ENCODE peak calls at places on chromosomes 6 and 20, in seven cellular contexts. J is tibial nerve, M is endothelial cell of umbilical vein, Z is adrenal gland, G is uterus, U is upper lobe of left lung, Q is suprapubic skin. B is an unnamed sample.

GRCh38 chr6:65671922-65672321 is 35.1 kb downstream of the EYS start:
- DNase-seq in J (no peak), M (no peak), Z (no peak), G (no peak), U (no peak), Q (no peak), B (no peak)

GRCh38 chr20:34262488-34263288 is 21.5 kb downstream of the ASIP start:
- DNase-seq in J (no peak), M (no peak), Z (peak; percentile 80), G (peak; percentile 43), U (no peak), Q (no peak), B (no peak)

GRCh38 chr6:121791396-121792315 is 356.2 kb downstream of the GJA1 start:
- DNase-seq in J (no peak), M (no peak), Z (no peak), G (no peak), U (no peak), Q (no peak), B (no peak)

GRCh38 chr6:40325791-40326190 is 261.4 kb downstream of the LRFN2 start:
- DNase-seq in J (no peak), M (no peak), Z (no peak), G (no peak), U (no peak), Q (no peak), B (no peak)

GRCh38 chr6:27479319-27480182 is 6.6 kb upstream of the ZNF184 start:
- DNase-seq in J (peak; percentile 66), M (peak; percentile 94), Z (peak; percentile 74), G (peak; percentile 89), U (peak; percentile 71), Q (peak; percentile 88), B (peak; percentile 89)

GRCh38 chr6:36985384-36985962 is 523 bp downstream of the MTCH1 start:
- DNase-seq in J (no peak), M (no peak), Z (peak; percentile 30), G (no peak), U (no peak), Q (peak; percentile 72), B (no peak)

GRCh38 chr6:137013031-137013430 is 31.7 kb downstream of the IL20RA start:
- DNase-seq in J (no peak), M (no peak), Z (no peak), G (no peak), U (no peak), Q (no peak), B (no peak)

GRCh38 chr20:31260326-31260932 is 3.0 kb downstream of the DEFB115 start:
- DNase-seq in J (no peak), M (no peak), Z (peak; percentile 9), G (no peak), U (no peak), Q (no peak), B (no peak)

GRCh38 chr6:77124604-77125003 is 338.7 kb downstream of the HTR1B start:
- DNase-seq in J (no peak), M (no peak), Z (no peak), G (no peak), U (no peak), Q (no peak), B (no peak)

GRCh38 chr6:15495375-15495901 is 167.4 kb downstream of the DTNBP1 start:
- DNase-seq in J (no peak), M (no peak), Z (no peak), G (no peak), U (no peak), Q (peak; percentile 73), B (no peak)

GRCh38 chr6:52976591-52977035 is 18.5 kb downstream of the GSTA4 start:
- DNase-seq in J (no peak), M (no peak), Z (peak; percentile 74), G (no peak), U (no peak), Q (no peak), B (no peak)

GRCh38 chr20:1377984-1378742 is 14.7 kb downstream of the FKBP1A start:
- DNase-seq in J (no peak), M (peak; percentile 72), Z (no peak), G (no peak), U (no peak), Q (no peak), B (no peak)

GRCh38 chr20:10581823-10582222 is 92.0 kb downstream of the JAG1 start:
- DNase-seq in J (no peak), M (no peak), Z (no peak), G (no peak), U (no peak), Q (no peak), B (no peak)

DNA sequence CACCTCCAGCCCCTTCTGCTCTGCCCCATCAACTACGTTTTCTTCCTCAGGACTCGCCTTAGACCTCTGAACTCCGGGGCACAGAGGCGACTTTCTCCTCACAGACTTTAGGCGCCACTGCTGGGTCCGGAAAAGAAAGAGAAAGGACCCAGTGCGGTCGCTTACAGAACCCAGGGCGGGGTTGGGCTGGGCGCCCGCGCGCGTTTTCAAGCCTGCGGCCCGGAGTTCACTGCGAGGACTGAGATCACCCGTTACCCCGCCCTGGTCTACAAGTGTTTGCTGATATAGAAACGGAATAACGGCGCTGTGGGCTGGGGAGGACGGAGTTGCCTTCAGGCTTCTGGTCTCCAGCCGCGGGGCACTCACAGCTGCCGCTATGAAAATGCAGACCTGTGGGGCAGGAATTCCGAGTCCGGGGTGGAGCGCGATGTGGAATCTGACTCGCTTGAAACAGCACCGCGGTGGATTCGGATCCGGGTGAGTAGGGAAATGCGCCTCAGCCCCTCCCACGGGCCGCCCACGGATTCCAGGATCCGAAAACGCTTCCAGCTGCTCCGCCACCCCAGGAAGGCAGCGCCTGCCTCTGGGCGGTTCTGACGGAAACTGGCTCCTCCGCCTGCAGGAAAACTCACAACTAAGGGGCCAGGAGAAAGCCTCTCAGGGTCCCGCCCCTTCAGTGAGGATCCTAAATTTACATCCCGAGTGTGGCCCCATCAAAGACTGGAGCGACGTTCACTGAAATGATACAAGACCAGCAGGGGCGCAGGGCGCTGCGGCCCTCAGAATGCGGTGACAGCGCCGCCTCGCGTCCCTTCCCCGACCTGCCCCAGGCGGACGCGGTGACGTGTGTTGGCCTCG is 29.4 kb downstream of the HLA-F start:
- DNase-seq in J (peak; percentile 84), M (peak; percentile 92), Z (peak; percentile 93), G (peak; percentile 90), U (peak; percentile 98), Q (peak; percentile 93), B (peak; percentile 98)
- TF ChIP-seq POLR2A in J (peak; percentile 24), M (peak; percentile 47), Z (no peak), G (peak; percentile 64), U (peak; percentile 39), Q (no peak), B (peak; percentile 66)

DNA sequence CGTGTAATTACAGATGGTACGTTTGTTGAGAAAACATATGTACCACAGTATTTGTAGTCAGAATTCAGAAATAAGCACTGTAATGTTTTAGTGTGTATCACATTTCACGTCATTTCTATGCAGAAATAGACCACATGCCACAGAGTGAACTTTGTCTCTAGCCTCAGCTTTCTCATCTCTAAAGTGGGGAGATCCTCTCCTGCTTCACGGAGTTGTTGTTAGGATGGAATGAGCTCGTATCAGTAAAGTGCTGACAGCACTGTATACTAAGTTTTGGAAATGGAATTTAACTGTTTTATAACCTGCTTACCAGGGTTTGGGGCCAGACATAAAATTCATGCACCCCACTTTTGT is 34.2 kb upstream of the PXDC1 start:
- DNase-seq in J (no peak), M (no peak), Z (no peak), G (no peak), U (no peak), Q (no peak), B (no peak)
- H3K27ac ChIP-seq in J (no peak overlapping the region), M (no peak overlapping the region), Z (no peak overlapping the region), G (no peak overlapping the region), U (no peak overlapping the region), Q (no peak overlapping the region), B (no peak overlapping the region)

DNA sequence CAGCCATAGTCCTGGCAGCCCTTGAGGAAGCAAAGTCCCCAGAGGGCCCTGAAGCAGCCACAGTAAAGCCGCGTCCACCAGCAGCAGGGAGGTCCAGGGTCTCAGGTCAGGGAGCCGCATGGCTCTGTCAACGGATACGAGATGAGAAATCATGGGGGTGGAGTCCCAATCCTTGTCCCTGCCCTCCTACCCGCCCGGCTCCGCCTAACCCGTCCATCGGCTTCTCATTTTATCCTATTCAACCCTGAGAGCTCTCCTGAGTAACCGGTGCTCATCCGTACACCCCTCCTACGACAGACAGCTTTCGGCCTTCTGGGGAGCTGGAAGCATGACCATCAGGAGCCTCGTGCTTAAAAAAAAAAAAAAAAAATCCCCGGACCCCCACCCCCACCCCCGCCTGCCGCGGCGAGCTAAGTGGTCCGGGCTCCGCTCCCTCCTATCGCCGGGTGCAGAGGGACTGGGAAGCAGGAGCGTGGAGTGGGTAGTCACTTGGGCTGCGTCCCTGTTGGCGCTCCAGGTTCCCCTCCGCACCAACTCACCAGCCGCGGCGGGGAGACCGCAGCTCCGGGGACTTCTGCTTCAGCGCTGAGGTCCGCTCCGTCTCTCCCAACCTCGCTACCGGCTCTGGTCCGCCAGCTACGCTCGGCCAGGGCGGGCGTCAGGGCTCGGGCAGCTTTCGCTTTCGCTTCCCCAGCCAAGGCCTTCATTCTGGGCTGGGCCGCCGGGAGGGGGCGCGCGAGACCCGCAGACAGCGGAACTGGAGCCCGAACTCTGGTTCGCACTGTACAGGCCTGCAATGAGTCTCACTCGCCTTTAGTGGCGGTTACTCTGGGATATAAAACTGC is at the start of gene TAP2:
- DNase-seq in J (peak; percentile 96), M (peak; percentile 94), Z (peak; percentile 98), G (peak; percentile 97), U (peak; percentile 100), Q (peak; percentile 97), B (peak; percentile 100)
- TF ChIP-seq POLR2A in J (peak; percentile 60), M (peak; percentile 64), Z (no peak), G (peak; percentile 73), U (peak; percentile 45), Q (no peak), B (peak; percentile 82)

GRCh38 chr6:32457054-32457453 is 17.4 kb downstream of the HLA-DRA start:
- DNase-seq in J (no peak), M (no peak), Z (no peak), G (no peak), U (no peak), Q (no peak), B (no peak)

GRCh38 chr6:32462609-32463008 is 22.9 kb downstream of the HLA-DRA start:
- DNase-seq in J (no peak), M (no peak), Z (no peak), G (no peak), U (no peak), Q (no peak), B (no peak)

GRCh38 chr6:32461493-32461892 is 21.8 kb downstream of the HLA-DRA start:
- DNase-seq in J (no peak), M (no peak), Z (no peak), G (no peak), U (no peak), Q (no peak), B (no peak)

GRCh38 chr6:32460528-32460927 is 20.8 kb downstream of the HLA-DRA start:
- DNase-seq in J (no peak), M (no peak), Z (no peak), G (no peak), U (no peak), Q (no peak), B (no peak)

GRCh38 chr6:32459781-32460424 is 20.2 kb downstream of the HLA-DRA start:
- DNase-seq in J (no peak), M (no peak), Z (peak; percentile 13), G (no peak), U (peak; percentile 19), Q (no peak), B (peak; percentile 70)
- H3K27ac ChIP-seq in J (no peak overlapping the region), M (no peak overlapping the region), Z (no peak overlapping the region), G (no peak overlapping the region), U (no peak overlapping the region), Q (no peak overlapping the region), B (no peak overlapping the region)